ENCODE peak calls at places on chromosomes 3 and 15, in four cellular contexts. One of them, this sample, is unnamed.

GRCh38 chr15:71538181-71538580 is 272.2 kb upstream of the NR2E3 start:
- DNase-seq in esophagus squamous epithelium: no peak
- DNase-seq in ovary: no peak
- DNase-seq in spleen: no peak
- DNase-seq in this sample: no peak

GRCh38 chr3:5769825-5770224 is 582.3 kb downstream of the EDEM1 start:
- DNase-seq in esophagus squamous epithelium: no peak
- DNase-seq in ovary: no peak
- DNase-seq in spleen: no peak
- DNase-seq in this sample: no peak

GRCh38 chr3:37096292-37096691 is 78.1 kb downstream of the LRRFIP2 start:
- DNase-seq in esophagus squamous epithelium: no peak
- DNase-seq in ovary: no peak
- DNase-seq in spleen: no peak
- DNase-seq in this sample: no peak

GRCh38 chr15:32802296-32802936 is 84.6 kb downstream of the GREM1 start:
- DNase-seq in esophagus squamous epithelium: no peak
- DNase-seq in ovary: no peak
- DNase-seq in spleen: no peak
- DNase-seq in this sample: no peak

GRCh38 chr3:198079771-198080520 is 119.9 kb downstream of the LMLN start:
- DNase-seq in esophagus squamous epithelium: no peak
- DNase-seq in ovary: no peak
- DNase-seq in spleen: no peak
- DNase-seq in this sample: no peak

GRCh38 chr15:100468265-100468664 is 60.5 kb downstream of the CERS3 start:
- DNase-seq in esophagus squamous epithelium: no peak
- DNase-seq in ovary: peak; percentile 45
- DNase-seq in spleen: no peak
- DNase-seq in this sample: no peak

GRCh38 chr3:62365311-62366092 is 7.8 kb downstream of the FEZF2 start:
- DNase-seq in esophagus squamous epithelium: no peak
- DNase-seq in ovary: no peak
- DNase-seq in spleen: no peak
- DNase-seq in this sample: no peak

GRCh38 chr15:90837052-90837621 is 31.3 kb upstream of the FURIN start:
- DNase-seq in esophagus squamous epithelium: no peak
- DNase-seq in ovary: no peak
- DNase-seq in spleen: peak; percentile 86
- DNase-seq in this sample: no peak

GRCh38 chr3:106611841-106612240 is 743.0 kb upstream of the CBLB start:
- DNase-seq in esophagus squamous epithelium: no peak
- DNase-seq in ovary: no peak
- DNase-seq in spleen: no peak
- DNase-seq in this sample: no peak

GRCh38 chr3:160921020-160921635 is 165.1 kb downstream of the PPM1L start:
- DNase-seq in esophagus squamous epithelium: no peak
- DNase-seq in ovary: no peak
- DNase-seq in spleen: no peak
- DNase-seq in this sample: no peak

GRCh38 chr15:101483476-101483875 is 6.0 kb downstream of the PCSK6 start:
- DNase-seq in esophagus squamous epithelium: no peak
- DNase-seq in ovary: no peak
- DNase-seq in spleen: no peak
- DNase-seq in this sample: no peak

GRCh38 chr15:70049701-70050445 is 47.8 kb downstream of the TLE3 start:
- DNase-seq in esophagus squamous epithelium: no peak
- DNase-seq in ovary: peak; percentile 25
- DNase-seq in spleen: peak; percentile 63
- DNase-seq in this sample: no peak

GRCh38 chr3:31041161-31041978 is 146.9 kb upstream of the GADL1 start:
- DNase-seq in esophagus squamous epithelium: no peak
- DNase-seq in ovary: no peak
- DNase-seq in spleen: no peak
- DNase-seq in this sample: no peak

GRCh38 chr3:52471371-52472238 is 16.2 kb downstream of the NISCH start:
- DNase-seq in esophagus squamous epithelium: no peak
- DNase-seq in ovary: peak; percentile 71
- DNase-seq in spleen: peak; percentile 85
- DNase-seq in this sample: peak; percentile 30

GRCh38 chr15:57198654-57199241 is 177.6 kb upstream of the CGNL1 start:
- DNase-seq in esophagus squamous epithelium: no peak
- DNase-seq in ovary: no peak
- DNase-seq in spleen: no peak
- DNase-seq in this sample: no peak

GRCh38 chr3:28916713-28917499 is 364.0 kb upstream of the RBMS3 start:
- DNase-seq in esophagus squamous epithelium: no peak
- DNase-seq in ovary: peak; percentile 70
- DNase-seq in spleen: peak; percentile 49
- DNase-seq in this sample: peak; percentile 59

GRCh38 chr3:126880898-126881297 is 102.0 kb upstream of the PLXNA1 start:
- DNase-seq in esophagus squamous epithelium: no peak
- DNase-seq in ovary: peak; percentile 7
- DNase-seq in spleen: no peak
- DNase-seq in this sample: no peak

GRCh38 chr3:41430886-41431285 is 231.6 kb downstream of the CTNNB1 start:
- DNase-seq in esophagus squamous epithelium: no peak
- DNase-seq in ovary: no peak
- DNase-seq in spleen: no peak
- DNase-seq in this sample: no peak

GRCh38 chr3:177647876-177648275 is 450.6 kb upstream of the TBL1XR1 start:
- DNase-seq in esophagus squamous epithelium: no peak
- DNase-seq in ovary: no peak
- DNase-seq in spleen: no peak
- DNase-seq in this sample: no peak

GRCh38 chr3:27960133-27960532 is 238.0 kb upstream of the EOMES start:
- DNase-seq in esophagus squamous epithelium: no peak
- DNase-seq in ovary: no peak
- DNase-seq in spleen: no peak
- DNase-seq in this sample: no peak

GRCh38 chr3:52983336-52983807 is 62.5 kb downstream of the SFMBT1 start:
- DNase-seq in esophagus squamous epithelium: no peak
- DNase-seq in ovary: no peak
- DNase-seq in spleen: no peak
- DNase-seq in this sample: peak; percentile 26

GRCh38 chr3:149678365-149678948 is 20.6 kb upstream of the WWTR1 start:
- DNase-seq in esophagus squamous epithelium: no peak
- DNase-seq in ovary: no peak
- DNase-seq in spleen: no peak
- DNase-seq in this sample: no peak

GRCh38 chr15:49235446-49236207 is 65.6 kb downstream of the GALK2 start:
- DNase-seq in esophagus squamous epithelium: no peak
- DNase-seq in ovary: peak; percentile 61
- DNase-seq in spleen: no peak
- DNase-seq in this sample: peak; percentile 39

GRCh38 chr3:18153571-18154173 is 271.5 kb downstream of the SATB1 start:
- DNase-seq in esophagus squamous epithelium: no peak
- DNase-seq in ovary: no peak
- DNase-seq in spleen: no peak
- DNase-seq in this sample: no peak

GRCh38 chr15:36914962-36915808 is 185.2 kb downstream of the MEIS2 start:
- DNase-seq in esophagus squamous epithelium: no peak
- DNase-seq in ovary: no peak
- DNase-seq in spleen: no peak
- DNase-seq in this sample: no peak

GRCh38 chr3:34947849-34948248 is 691.5 kb upstream of the ARPP21 start:
- DNase-seq in esophagus squamous epithelium: no peak
- DNase-seq in ovary: no peak
- DNase-seq in spleen: no peak
- DNase-seq in this sample: no peak

GRCh38 chr15:91380114-91380513 is 280.1 kb downstream of the SV2B start:
- DNase-seq in esophagus squamous epithelium: no peak
- DNase-seq in ovary: no peak
- DNase-seq in spleen: no peak
- DNase-seq in this sample: no peak

GRCh38 chr15:79540551-79540950 is 108.4 kb downstream of the MINAR1 start:
- DNase-seq in esophagus squamous epithelium: no peak
- DNase-seq in ovary: no peak
- DNase-seq in spleen: no peak
- DNase-seq in this sample: no peak

GRCh38 chr3:156605686-156606605 is 51.0 kb upstream of the SSR3 start:
- DNase-seq in esophagus squamous epithelium: no peak
- DNase-seq in ovary: peak; percentile 76
- DNase-seq in spleen: peak; percentile 79
- DNase-seq in this sample: peak; percentile 15

GRCh38 chr3:196947136-196947859 is 5.0 kb upstream of the NCBP2 start:
- DNase-seq in esophagus squamous epithelium: no peak
- DNase-seq in ovary: no peak
- DNase-seq in spleen: no peak
- DNase-seq in this sample: no peak

GRCh38 chr3:46405301-46406079 is 1.4 kb downstream of the CCR5AS start:
- DNase-seq in esophagus squamous epithelium: no peak
- DNase-seq in ovary: no peak
- DNase-seq in spleen: no peak
- DNase-seq in this sample: no peak

GRCh38 chr15:48086582-48086981 is 34.2 kb upstream of the SLC24A5 start:
- DNase-seq in esophagus squamous epithelium: no peak
- DNase-seq in ovary: no peak
- DNase-seq in spleen: no peak
- DNase-seq in this sample: no peak

GRCh38 chr3:5188419-5189405 is 1.2 kb downstream of the EDEM1 start:
- DNase-seq in esophagus squamous epithelium: no peak
- DNase-seq in ovary: no peak
- DNase-seq in spleen: peak; percentile 81
- DNase-seq in this sample: peak; percentile 61

GRCh38 chr15:42070966-42071350 is 23.4 kb downstream of the PLA2G4D start:
- DNase-seq in esophagus squamous epithelium: no peak
- DNase-seq in ovary: no peak
- DNase-seq in spleen: no peak
- DNase-seq in this sample: no peak

GRCh38 chr3:53186726-53187125 is 25.7 kb downstream of the PRKCD start:
- DNase-seq in esophagus squamous epithelium: no peak
- DNase-seq in ovary: no peak
- DNase-seq in spleen: peak; percentile 68
- DNase-seq in this sample: no peak

GRCh38 chr3:124223853-124224252 is 231.9 kb upstream of the ROPN1 start:
- DNase-seq in esophagus squamous epithelium: no peak
- DNase-seq in ovary: no peak
- DNase-seq in spleen: no peak
- DNase-seq in this sample: no peak

GRCh38 chr3:79032686-79033318 is 735.0 kb downstream of the ROBO1 start:
- DNase-seq in esophagus squamous epithelium: no peak
- DNase-seq in ovary: no peak
- DNase-seq in spleen: no peak
- DNase-seq in this sample: no peak

GRCh38 chr15:31540633-31541032 is 214.0 kb downstream of the KLF13 start:
- DNase-seq in esophagus squamous epithelium: no peak
- DNase-seq in ovary: no peak
- DNase-seq in spleen: no peak
- DNase-seq in this sample: no peak

GRCh38 chr3:101635954-101636798 is 40.8 kb downstream of the ZBTB11 start:
- DNase-seq in esophagus squamous epithelium: no peak
- DNase-seq in ovary: peak; percentile 55
- DNase-seq in spleen: peak; percentile 84
- DNase-seq in this sample: no peak

DNA sequence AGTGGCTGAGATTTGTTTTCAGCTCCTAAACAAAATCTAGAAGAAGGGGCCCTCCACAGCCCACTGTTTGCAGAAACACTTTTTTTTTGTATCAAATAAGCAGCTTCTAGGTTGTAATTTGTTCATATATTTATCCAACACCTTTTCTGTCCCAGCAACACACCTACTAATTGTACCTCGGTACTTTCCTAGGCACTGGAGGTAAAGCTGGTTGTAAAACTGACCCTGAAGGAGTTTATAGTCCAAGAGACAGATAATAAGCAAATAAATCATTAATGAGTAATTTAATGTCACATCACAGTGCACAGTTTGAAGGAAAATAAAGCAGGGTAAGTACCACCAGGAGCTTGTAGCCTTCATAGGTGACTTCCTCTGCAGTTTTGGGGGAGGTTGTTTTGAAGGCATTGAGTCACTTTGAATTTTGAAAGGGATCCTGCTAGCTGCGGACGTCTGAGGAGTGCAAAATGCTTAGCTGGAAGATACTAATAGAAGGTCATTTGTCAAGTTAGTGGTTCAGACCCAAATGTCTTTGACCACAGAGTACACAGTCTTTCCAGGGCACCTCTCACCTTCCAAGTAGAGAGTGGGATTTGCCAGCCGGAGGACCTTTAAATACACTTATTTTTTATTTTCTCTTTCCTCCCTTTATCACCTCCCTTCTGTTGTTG is 53.7 kb downstream of the CMSS1 start:
- DNase-seq in esophagus squamous epithelium: no peak
- DNase-seq in ovary: no peak
- DNase-seq in spleen: no peak
- DNase-seq in this sample: no peak
- H3K4me3 ChIP-seq in esophagus squamous epithelium: no peak overlapping the region
- H3K4me3 ChIP-seq in ovary: peak overlapping the region; percentile 57
- H3K4me3 ChIP-seq in spleen: no peak overlapping the region
- H3K4me3 ChIP-seq in this sample: no peak overlapping the region

DNA sequence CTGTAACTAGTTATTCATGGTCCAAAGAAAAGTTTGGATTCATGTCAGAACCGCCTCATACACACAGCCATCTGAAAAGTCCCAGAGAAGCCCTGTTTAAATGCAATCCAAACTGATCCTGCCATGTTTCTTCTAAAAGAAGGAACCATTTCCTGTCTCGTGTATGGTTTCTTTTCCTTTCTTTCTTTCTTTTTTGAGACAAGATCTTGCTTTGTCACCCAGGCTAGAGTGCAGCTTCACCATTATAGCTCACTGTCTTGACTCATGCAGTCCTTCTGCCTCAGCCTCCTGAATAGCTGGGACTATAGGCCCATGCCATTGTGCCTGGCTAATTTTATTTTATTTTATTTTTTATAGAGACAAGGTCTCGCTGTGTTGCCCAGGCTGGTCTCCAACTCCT is 77.4 kb upstream of the NSMCE3 start:
- DNase-seq in esophagus squamous epithelium: no peak
- DNase-seq in ovary: no peak
- DNase-seq in spleen: no peak
- DNase-seq in this sample: no peak
- TF ChIP-seq CTCF in esophagus squamous epithelium: no peak
- TF ChIP-seq CTCF in ovary: no peak
- TF ChIP-seq CTCF in spleen: no peak
- TF ChIP-seq CTCF in this sample: no peak

GRCh38 chr15:89433686-89434085 is 62.7 kb downstream of the RHCG start:
- DNase-seq in esophagus squamous epithelium: no peak
- DNase-seq in ovary: no peak
- DNase-seq in spleen: no peak
- DNase-seq in this sample: no peak
- H3K27me3 ChIP-seq in esophagus squamous epithelium: no peaks in the 10 kb centered on the region
- H3K27me3 ChIP-seq in ovary: no peaks in the 10 kb centered on the region
- H3K27me3 ChIP-seq in spleen: no peaks in the 10 kb centered on the region
- H3K27me3 ChIP-seq in this sample: no peaks in the 10 kb centered on the region

GRCh38 chr15:89656116-89656815 is 999 bp upstream of the KIF7 start:
- DNase-seq in esophagus squamous epithelium: no peak
- DNase-seq in ovary: no peak
- DNase-seq in spleen: no peak
- DNase-seq in this sample: no peak

GRCh38 chr15:89654847-89655805 is at the start of gene KIF7:
- DNase-seq in esophagus squamous epithelium: no peak
- DNase-seq in ovary: peak; percentile 73
- DNase-seq in spleen: no peak
- DNase-seq in this sample: no peak

GRCh38 chr15:89652666-89653065 is 2.6 kb downstream of the KIF7 start:
- DNase-seq in esophagus squamous epithelium: no peak
- DNase-seq in ovary: no peak
- DNase-seq in spleen: no peak
- DNase-seq in this sample: no peak

GRCh38 chr15:89653578-89653977 is 1.7 kb downstream of the KIF7 start:
- DNase-seq in esophagus squamous epithelium: no peak
- DNase-seq in ovary: no peak
- DNase-seq in spleen: no peak
- DNase-seq in this sample: no peak

GRCh38 chr15:89654311-89654761 is 931 bp downstream of the KIF7 start:
- DNase-seq in esophagus squamous epithelium: no peak
- DNase-seq in ovary: no peak
- DNase-seq in spleen: no peak
- DNase-seq in this sample: no peak
- H3K4me3 ChIP-seq in esophagus squamous epithelium: peak overlapping the region; percentile 37
- H3K4me3 ChIP-seq in ovary: peak overlapping the region; percentile 51
- H3K4me3 ChIP-seq in spleen: peak overlapping the region; percentile 45
- H3K4me3 ChIP-seq in this sample: peak overlapping the region; percentile 59